ENCODE peak calls at places on chromosomes 16 and 17, in five cellular contexts. I is gastrocnemius medialis, O is lung, Q is tibial nerve, J is IMR-90. C is an unnamed sample.

GRCh38 chr16:71367243-71367976 is 8.9 kb downstream of the CALB2 start:
- DNase-seq in J (peak; percentile 21), I (no peak), O (no peak), Q (no peak), C (peak; percentile 17)

GRCh38 chr17:1745513-1746020 is 2.9 kb downstream of the SERPINF2 start:
- DNase-seq in J (no peak), Q (no peak), I (peak; percentile 11), O (no peak), C (no peak)

GRCh38 chr17:65438173-65438572 is 123.3 kb downstream of the AXIN2 start:
- DNase-seq in I (no peak), O (no peak), J (no peak), Q (no peak), C (no peak)

GRCh38 chr17:81871387-81872120 is 417 bp upstream of the ARHGDIA start:
- DNase-seq in J (peak; percentile 83), O (peak; percentile 95), Q (peak; percentile 90), I (peak; percentile 94), C (peak; percentile 60)

GRCh38 chr17:44610871-44611270 is 45.4 kb upstream of the MEIOC start:
- DNase-seq in Q (no peak), O (no peak), J (no peak), I (no peak), C (no peak)

GRCh38 chr16:89602952-89603590 is 10.4 kb upstream of the DPEP1 start:
- DNase-seq in Q (no peak), J (no peak), I (no peak), O (no peak), C (no peak)

GRCh38 chr17:55693244-55694216 is 29.1 kb downstream of the TMEM100 start:
- DNase-seq in O (no peak), J (peak; percentile 4), I (peak; percentile 34), Q (no peak), C (peak; percentile 29)

GRCh38 chr17:29177541-29177870 is 2.7 kb downstream of the MYO18A start:
- DNase-seq in I (no peak), Q (no peak), J (no peak), O (no peak), C (no peak)

GRCh38 chr17:49880291-49881053 is 32.6 kb upstream of the TAC4 start:
- DNase-seq in J (peak; percentile 44), I (peak; percentile 44), Q (peak; percentile 53), O (peak; percentile 81), C (peak; percentile 41)

GRCh38 chr16:85042606-85043005 is 15.0 kb downstream of the KIAA0513 start:
- DNase-seq in Q (no peak), O (no peak), I (no peak), J (no peak), C (no peak)

GRCh38 chr17:28528329-28529011 is 22.3 kb downstream of the FOXN1 start:
- DNase-seq in Q (no peak), O (peak; percentile 45), J (no peak), I (no peak), C (peak; percentile 51)

DNA sequence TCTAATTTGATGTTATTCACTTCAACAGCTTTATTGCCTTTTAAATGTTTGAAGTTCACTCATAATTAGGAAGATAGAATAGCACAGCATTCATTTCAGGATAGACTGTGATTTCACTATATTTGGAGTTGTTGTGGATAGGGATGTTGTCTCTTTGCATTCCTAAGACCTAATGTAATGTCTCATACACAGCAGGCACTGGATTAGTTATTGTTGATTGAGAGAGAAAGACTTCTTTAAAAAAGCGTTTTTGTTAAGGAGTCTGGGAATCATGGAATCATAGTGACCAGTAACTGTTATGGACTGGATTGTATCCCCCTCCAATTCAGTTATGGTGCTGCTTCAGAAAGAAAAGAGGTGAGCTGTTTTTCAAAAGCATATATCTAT is 122.0 kb downstream of the USP22 start:
- DNase-seq in I (no peak), Q (no peak), J (peak; percentile 53), O (no peak), C (peak; percentile 52)
- H3K4me3 ChIP-seq in I (no peak overlapping the region), Q (no peak overlapping the region), J (no peak overlapping the region), O (no peak overlapping the region), C (no peak overlapping the region)

DNA sequence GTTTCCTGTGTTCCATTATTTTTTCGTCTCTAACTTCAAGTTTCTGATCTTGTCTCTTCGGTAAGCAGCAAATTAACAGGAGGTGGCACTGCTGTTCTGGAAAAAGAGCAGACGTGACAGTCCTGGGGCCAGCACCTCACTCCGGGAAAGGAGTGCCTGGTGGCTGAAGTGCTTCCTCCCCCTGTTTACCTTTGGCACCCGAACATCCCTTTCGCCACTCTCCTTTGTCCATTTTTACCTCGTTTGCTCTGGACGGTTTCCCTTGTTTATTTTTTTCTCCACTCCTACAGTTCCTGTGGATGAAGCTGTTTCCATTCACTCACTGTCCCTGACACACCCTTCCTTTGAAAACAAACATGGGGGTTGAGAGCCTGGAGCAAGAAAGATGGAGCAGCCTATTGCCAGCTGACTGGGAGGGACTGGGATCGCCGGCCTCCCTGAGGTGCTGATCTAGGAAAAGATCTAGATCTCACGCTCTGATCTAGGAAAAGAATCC is 12.6 kb downstream of the SAP30BP start:
- DNase-seq in O (peak; percentile 56), J (no peak), I (no peak), Q (peak; percentile 54), C (peak; percentile 75)
- TF ChIP-seq CTCF in O (peak; percentile 29), J (no peak), I (no peak), Q (peak; percentile 81), C (peak; percentile 59)

GRCh38 chr17:78577296-78577695 is at the start of gene DNAH17:
- DNase-seq in Q (no peak), I (no peak), O (no peak), J (no peak), C (no peak)
- H3K27me3 ChIP-seq in Q (peaks cover 4% of the 10 kb centered on the region), I (no peaks in the 10 kb centered on the region), O (no peaks in the 10 kb centered on the region), J (peaks cover 37% of the 10 kb centered on the region), C (peaks cover 9% of the 10 kb centered on the region)

GRCh38 chr16:67727521-67728485 is 8.7 kb upstream of the GFOD2 start:
- DNase-seq in O (no peak), Q (no peak), J (no peak), I (peak; percentile 10), C (no peak)
- H3K4me3 ChIP-seq in O (no peak overlapping the region), Q (no peak overlapping the region), J (no peak overlapping the region), I (no peak overlapping the region), C (no peak overlapping the region)

GRCh38 chr16:49867234-49867633 is 11.3 kb upstream of the ZNF423 start:
- DNase-seq in J (no peak), O (no peak), Q (no peak), I (no peak), C (no peak)

GRCh38 chr16:49866533-49867155 is 10.7 kb upstream of the ZNF423 start:
- DNase-seq in Q (no peak), J (no peak), I (no peak), O (no peak), C (no peak)

GRCh38 chr16:49869731-49870130 is 13.8 kb upstream of the ZNF423 start:
- DNase-seq in I (no peak), J (no peak), O (no peak), Q (no peak), C (no peak)

GRCh38 chr16:49862694-49863093 is 6.8 kb upstream of the ZNF423 start:
- DNase-seq in O (no peak), J (no peak), Q (no peak), I (no peak), C (no peak)

DNA sequence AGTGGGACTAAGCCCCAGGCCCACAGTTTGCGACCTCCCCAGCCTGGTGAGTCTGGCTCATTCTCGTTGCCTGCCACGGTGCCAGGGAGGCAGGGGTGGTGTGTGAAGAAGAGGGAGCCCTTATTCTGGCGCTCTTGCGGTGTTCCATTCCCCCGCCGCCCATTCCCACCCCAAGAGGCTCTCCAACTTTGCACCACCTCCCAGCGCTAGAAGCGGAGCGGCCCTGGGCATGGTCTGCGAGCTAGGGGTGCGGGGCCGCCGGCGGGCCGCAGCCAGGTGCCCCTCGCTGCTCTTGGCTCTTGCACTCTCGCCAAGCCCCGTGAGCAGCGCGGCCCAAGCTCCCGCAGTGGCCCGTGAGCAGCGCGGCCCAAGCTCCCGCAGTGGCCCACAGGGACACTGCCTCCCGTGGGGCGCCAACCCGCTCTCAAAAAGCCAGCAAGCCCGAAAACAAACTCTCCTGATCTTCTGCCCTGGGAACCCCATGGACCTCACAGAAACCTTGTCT is 12.3 kb upstream of the ZNF423 start:
- DNase-seq in Q (no peak), O (no peak), I (no peak), J (no peak), C (no peak)
- TF ChIP-seq CTCF in Q (no peak), O (no peak), I (no peak), J (no peak), C (no peak)

DNA sequence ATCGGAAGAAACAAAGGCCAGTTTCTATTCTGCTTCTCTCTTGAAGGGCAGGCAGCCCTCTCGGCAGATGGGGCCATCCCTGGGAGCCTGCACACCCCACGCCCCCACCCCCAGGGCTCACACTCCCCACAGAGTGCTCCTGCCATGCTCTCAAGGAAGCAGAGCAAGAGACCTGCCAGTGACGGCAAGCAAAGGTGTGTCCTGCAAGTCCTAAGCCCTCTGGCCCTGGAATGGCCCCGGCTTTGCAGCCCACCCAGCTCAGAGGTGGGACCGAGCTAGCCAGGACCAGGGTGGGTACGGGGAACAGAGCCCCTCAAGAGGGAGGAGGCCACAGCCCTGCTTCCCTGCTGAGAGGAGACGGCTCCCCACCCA is 91.7 kb downstream of the RBFOX3 start:
- DNase-seq in I (no peak), O (no peak), Q (no peak), J (no peak), C (no peak)
- H3K27me3 ChIP-seq in I (peaks cover 44% of the 10 kb centered on the region), O (peaks cover 3% of the 10 kb centered on the region), Q (peaks cover 26% of the 10 kb centered on the region), J (peaks cover 7% of the 10 kb centered on the region), C (no peaks in the 10 kb centered on the region)

GRCh38 chr16:28010671-28011070 is 52.8 kb downstream of the GSG1L start:
- DNase-seq in I (no peak), Q (no peak), O (no peak), J (peak; percentile 4), C (no peak)
- H3K4me3 ChIP-seq in I (no peak overlapping the region), Q (no peak overlapping the region), O (no peak overlapping the region), J (no peak overlapping the region), C (no peak overlapping the region)